ENCODE peak calls at places on chromosomes 16 and 17, in six cellular contexts. E is GM23338, M is neural progenitor cell, C is SK-N-SH, P is GM23248, Y is PC-3. D is an unnamed sample. For H3K4me1 and H3F3A, the result is how much of the 10 kb centered on the place peaks cover.

GRCh38 chr16:55176901-55177300 is 147.1 kb upstream of the IRX6 start:
- DNase-seq in E (no peak), M (no peak), C (no peak), P (no peak), Y (no peak), D (no peak)

GRCh38 chr16:81442909-81443687 is 1.5 kb upstream of the CMIP start:
- DNase-seq in E (no peak), M (no peak), C (no peak), P (peak), Y (no peak), D (no peak)

GRCh38 chr16:3143598-3144330 is 8.9 kb downstream of the ZNF213 start:
- DNase-seq in E (no peak), M (no peak), C (peak), P (no peak), Y (no peak), D (no peak)

GRCh38 chr17:29140051-29140582 is 40.1 kb downstream of the MYO18A start:
- DNase-seq in E (peak), M (peak), C (peak), P (peak), Y (peak), D (peak)

GRCh38 chr16:84462296-84463210 is 41.9 kb downstream of the MEAK7 start:
- DNase-seq in E (no peak), M (no peak), C (no peak), P (peak), Y (peak), D (no peak)

GRCh38 chr16:30005341-30006094 is 5.3 kb downstream of the DOC2A start:
- DNase-seq in E (peak), M (peak), C (peak), P (peak), Y (peak), D (peak)

GRCh38 chr17:60087882-60088669 is 9.4 kb upstream of the HEATR6 start:
- DNase-seq in E (peak), M (no peak), C (no peak), P (peak), Y (peak), D (no peak)

GRCh38 chr16:11852092-11852809 is 909 bp upstream of the RSL1D1 start:
- DNase-seq in E (no peak), M (no peak), C (peak), P (no peak), Y (peak), D (no peak)

GRCh38 chr16:26189496-26190005 is 497.8 kb downstream of the HS3ST4 start:
- DNase-seq in E (no peak), M (no peak), C (no peak), P (no peak), Y (no peak), D (no peak)

GRCh38 chr17:64531955-64532371 is 25.2 kb downstream of the CEP95 start:
- DNase-seq in E (no peak), M (no peak), C (no peak), P (peak), Y (peak), D (no peak)

GRCh38 chr17:36907407-36907806 is 29.9 kb upstream of the LHX1 start:
- DNase-seq in E (no peak), M (no peak), C (no peak), P (no peak), Y (no peak), D (no peak)

GRCh38 chr17:4950075-4950756 is 703 bp upstream of the ENO3 start:
- DNase-seq in E (peak), M (peak), C (peak), P (peak), Y (peak), D (peak)

GRCh38 chr16:48627148-48627547 is 17.2 kb upstream of the N4BP1 start:
- DNase-seq in E (no peak), M (no peak), C (no peak), P (no peak), Y (no peak), D (no peak)

GRCh38 chr16:86368261-86368660 is 142.1 kb upstream of the FOXF1 start:
- DNase-seq in E (no peak), M (no peak), C (no peak), P (no peak), Y (no peak), D (no peak)
- TF ChIP-seq EZH2phosphoT487 in E (no peak), M (no peak), C (no peak), P (no peak), Y (no peak), D (no peak)

GRCh38 chr17:69558796-69559195 is 144.3 kb downstream of the MAP2K6 start:
- DNase-seq in E (no peak), M (no peak), C (no peak), P (no peak), Y (peak), D (no peak)
- H3K4me1 ChIP-seq in E (under half), M (under half), C (under half), P (under half), Y (under half), D (under half)

DNA sequence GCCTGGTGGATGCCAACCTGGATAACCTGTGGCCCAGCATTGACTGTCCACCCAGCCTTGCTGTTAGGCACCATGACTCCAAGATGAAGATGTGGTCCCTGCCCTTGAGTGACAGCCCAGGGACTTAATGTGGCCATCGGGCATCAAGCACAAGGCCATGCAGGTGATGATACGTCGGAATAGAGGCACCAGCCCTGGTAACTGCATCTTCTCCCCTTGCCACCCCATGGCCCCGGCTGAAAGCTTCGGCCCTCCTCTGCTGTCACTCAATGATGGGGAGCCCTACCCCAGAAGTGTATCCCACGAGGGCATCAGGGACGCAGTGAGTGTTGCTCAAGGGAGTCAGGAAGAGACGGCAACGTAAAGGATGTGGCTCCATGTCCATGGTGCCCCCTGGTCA is 2.0 kb downstream of the NT5C start:
- DNase-seq in E (no peak), M (no peak), C (no peak), P (no peak), Y (no peak), D (no peak)
- H3F3A ChIP-seq in E (under half), M (half or more), C (under half), P (under half), Y (under half), D (under half)

GRCh38 chr17:55737976-55738501 is 12.8 kb upstream of the PCTP start:
- DNase-seq in E (no peak), M (no peak), C (no peak), P (no peak), Y (no peak), D (no peak)

GRCh38 chr17:55734128-55734781 is 11.6 kb upstream of the TMEM100 start:
- DNase-seq in E (peak), M (peak), C (peak), P (peak), Y (peak), D (no peak)

GRCh38 chr17:55740515-55741352 is 10.1 kb upstream of the PCTP start:
- DNase-seq in E (no peak), M (no peak), C (no peak), P (no peak), Y (no peak), D (no peak)

GRCh38 chr17:55731586-55732250 is 9.1 kb upstream of the TMEM100 start:
- DNase-seq in E (peak), M (peak), C (no peak), P (peak), Y (no peak), D (no peak)

GRCh38 chr17:55735784-55736405 is 13.2 kb upstream of the TMEM100 start:
- DNase-seq in E (peak), M (peak), C (peak), P (peak), Y (peak), D (peak)
- TF ChIP-seq EZH2phosphoT487 in E (no peak), M (no peak), C (no peak), P (no peak), Y (no peak), D (no peak)

GRCh38 chr17:77381185-77381700 is 240.5 kb downstream of the SEC14L1 start:
- DNase-seq in E (no peak), M (no peak), C (peak), P (no peak), Y (no peak), D (no peak)
- H3K4me1 ChIP-seq in E (half or more), M (half or more), C (under half), P (under half), Y (under half), D (under half)

DNA sequence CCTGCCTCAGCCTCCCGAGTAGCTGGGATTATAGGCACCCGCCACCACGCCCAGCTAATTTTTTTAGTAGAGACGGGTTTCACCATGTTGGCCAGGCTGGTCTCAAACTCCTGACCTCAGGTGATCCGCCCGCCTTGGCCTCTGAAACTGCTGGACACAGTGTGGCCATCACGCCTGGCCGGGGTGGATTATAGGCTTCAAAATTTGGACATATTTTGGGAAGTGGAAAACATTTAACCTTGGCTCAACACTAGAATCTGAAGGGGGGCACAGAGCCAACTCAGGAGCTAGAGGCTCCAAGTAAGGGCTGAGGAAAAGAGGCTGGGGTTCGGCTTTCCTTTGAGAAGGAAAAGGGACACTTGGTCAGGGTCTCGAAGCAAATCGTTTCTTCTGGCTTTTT is 2.2 kb upstream of the CDK5R1 start:
- DNase-seq in E (no peak), M (no peak), C (no peak), P (no peak), Y (no peak), D (no peak)
- H3F3A ChIP-seq in E (under half), M (half or more), C (under half), P (under half), Y (under half), D (under half)

GRCh38 chr16:881219-882097 is 80.9 kb upstream of the GNG13 start:
- DNase-seq in E (no peak), M (no peak), C (no peak), P (no peak), Y (no peak), D (no peak)
- TF ChIP-seq EZH2phosphoT487 in E (no peak), M (no peak), C (no peak), P (no peak), Y (no peak), D (no peak)

GRCh38 chr17:42252528-42253172 is 23.5 kb downstream of the STAT5B start:
- DNase-seq in E (no peak), M (no peak), C (no peak), P (peak), Y (no peak), D (no peak)
- H3K4me1 ChIP-seq in E (under half), M (under half), C (under half), P (under half), Y (under half), D (under half)

DNA sequence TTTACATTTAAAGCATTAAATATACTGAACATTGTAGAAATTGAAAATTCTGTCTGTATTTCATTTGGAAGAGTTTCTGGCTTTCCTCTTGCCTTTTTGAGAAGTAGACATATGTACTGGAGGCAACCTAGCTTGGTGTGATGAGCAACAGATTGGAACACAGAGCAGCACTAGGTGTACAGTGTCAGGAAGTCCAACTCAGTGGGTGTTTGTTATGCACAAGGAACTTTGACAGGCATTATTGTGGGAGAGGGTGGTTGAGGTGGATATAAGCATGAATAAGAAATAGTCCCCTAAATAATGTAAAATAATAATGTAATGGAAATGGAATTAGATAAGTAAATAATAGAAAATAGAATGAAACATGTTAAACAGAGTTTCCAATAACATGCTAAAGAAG is 58.1 kb downstream of the PPM1E start:
- DNase-seq in E (no peak), M (no peak), C (no peak), P (no peak), Y (no peak), D (no peak)
- H3F3A ChIP-seq in E (under half), M (under half), C (under half), P (under half), Y (under half), D (under half)